ENCODE peak calls at places on chromosomes 16 and 17, in nine cellular contexts. One of them, this sample, is unnamed. For H3K4me1, the result is how much of the 10 kb centered on the place peaks cover.

GRCh38 chr17:8481089-8481488 is 45.4 kb downstream of the NDEL1 start:
- DNase-seq in HepG2: no peak
- DNase-seq in trophoblast cell: peak
- DNase-seq in tibial nerve: no peak
- DNase-seq in uterus: no peak
- DNase-seq in osteoblast: no peak
- DNase-seq in sigmoid colon: no peak
- DNase-seq in cardiac muscle cell: no peak
- DNase-seq in heart right ventricle: no peak
- DNase-seq in this sample: peak

GRCh38 chr16:80852261-80852872 is 48.0 kb upstream of the CDYL2 start:
- DNase-seq in HepG2: peak
- DNase-seq in sigmoid colon: no peak
- DNase-seq in heart right ventricle: no peak
- DNase-seq in osteoblast: no peak
- DNase-seq in cardiac muscle cell: peak
- DNase-seq in trophoblast cell: peak
- DNase-seq in uterus: no peak
- DNase-seq in tibial nerve: no peak
- DNase-seq in this sample: no peak

GRCh38 chr17:44995602-44996001 is 27.5 kb upstream of the C1QL1 start:
- DNase-seq in osteoblast: peak
- DNase-seq in heart right ventricle: peak
- DNase-seq in tibial nerve: no peak
- DNase-seq in trophoblast cell: no peak
- DNase-seq in sigmoid colon: no peak
- DNase-seq in cardiac muscle cell: no peak
- DNase-seq in uterus: no peak
- DNase-seq in HepG2: no peak
- DNase-seq in this sample: no peak

GRCh38 chr16:73058616-73059409 is 10.9 kb upstream of the ZFHX3 start:
- DNase-seq in sigmoid colon: peak
- DNase-seq in tibial nerve: no peak
- DNase-seq in cardiac muscle cell: peak
- DNase-seq in trophoblast cell: peak
- DNase-seq in osteoblast: peak
- DNase-seq in uterus: no peak
- DNase-seq in HepG2: no peak
- DNase-seq in heart right ventricle: peak
- DNase-seq in this sample: peak

GRCh38 chr16:82329504-82330192 is 159.6 kb upstream of the MPHOSPH6 start:
- DNase-seq in cardiac muscle cell: no peak
- DNase-seq in tibial nerve: no peak
- DNase-seq in HepG2: peak
- DNase-seq in heart right ventricle: no peak
- DNase-seq in trophoblast cell: no peak
- DNase-seq in uterus: no peak
- DNase-seq in osteoblast: no peak
- DNase-seq in sigmoid colon: no peak
- DNase-seq in this sample: no peak

GRCh38 chr17:38751144-38751802 is 1.3 kb upstream of the PSMB3 start:
- DNase-seq in uterus: no peak
- DNase-seq in tibial nerve: no peak
- DNase-seq in cardiac muscle cell: peak
- DNase-seq in heart right ventricle: no peak
- DNase-seq in trophoblast cell: no peak
- DNase-seq in HepG2: no peak
- DNase-seq in sigmoid colon: no peak
- DNase-seq in osteoblast: peak
- DNase-seq in this sample: no peak

GRCh38 chr16:27431773-27432599 is 30.0 kb downstream of the IL21R start:
- DNase-seq in osteoblast: no peak
- DNase-seq in HepG2: no peak
- DNase-seq in tibial nerve: no peak
- DNase-seq in uterus: no peak
- DNase-seq in cardiac muscle cell: no peak
- DNase-seq in heart right ventricle: peak
- DNase-seq in trophoblast cell: peak
- DNase-seq in sigmoid colon: peak
- DNase-seq in this sample: peak

GRCh38 chr17:69232650-69233049 is 4.0 kb upstream of the ABCA10 start:
- DNase-seq in cardiac muscle cell: no peak
- DNase-seq in trophoblast cell: no peak
- DNase-seq in heart right ventricle: no peak
- DNase-seq in tibial nerve: no peak
- DNase-seq in osteoblast: no peak
- DNase-seq in HepG2: no peak
- DNase-seq in uterus: no peak
- DNase-seq in sigmoid colon: no peak
- DNase-seq in this sample: no peak

GRCh38 chr16:4263504-4264436 is 9.1 kb downstream of the TFAP4 start:
- DNase-seq in uterus: peak
- DNase-seq in cardiac muscle cell: peak
- DNase-seq in heart right ventricle: peak
- DNase-seq in trophoblast cell: peak
- DNase-seq in HepG2: peak
- DNase-seq in osteoblast: peak
- DNase-seq in tibial nerve: peak
- DNase-seq in sigmoid colon: peak
- DNase-seq in this sample: peak

GRCh38 chr17:45127583-45128300 is 4.6 kb downstream of the PLCD3 start:
- DNase-seq in heart right ventricle: peak
- DNase-seq in sigmoid colon: peak
- DNase-seq in cardiac muscle cell: peak
- DNase-seq in tibial nerve: peak
- DNase-seq in trophoblast cell: peak
- DNase-seq in HepG2: peak
- DNase-seq in uterus: peak
- DNase-seq in osteoblast: peak
- DNase-seq in this sample: no peak

GRCh38 chr16:78444-79145 is 570 bp downstream of the MPG start:
- DNase-seq in tibial nerve: no peak
- DNase-seq in cardiac muscle cell: peak
- DNase-seq in heart right ventricle: no peak
- DNase-seq in uterus: no peak
- DNase-seq in HepG2: no peak
- DNase-seq in trophoblast cell: peak
- DNase-seq in sigmoid colon: peak
- DNase-seq in osteoblast: peak
- DNase-seq in this sample: no peak

GRCh38 chr16:80670170-80670865 is 129.5 kb downstream of the DYNLRB2 start:
- DNase-seq in sigmoid colon: no peak
- DNase-seq in uterus: no peak
- DNase-seq in cardiac muscle cell: no peak
- DNase-seq in HepG2: no peak
- DNase-seq in tibial nerve: no peak
- DNase-seq in osteoblast: no peak
- DNase-seq in trophoblast cell: no peak
- DNase-seq in heart right ventricle: no peak
- DNase-seq in this sample: no peak

GRCh38 chr17:29687601-29688000 is 64.9 kb upstream of the CORO6 start:
- DNase-seq in HepG2: no peak
- DNase-seq in trophoblast cell: no peak
- DNase-seq in cardiac muscle cell: peak
- DNase-seq in uterus: no peak
- DNase-seq in tibial nerve: no peak
- DNase-seq in osteoblast: no peak
- DNase-seq in heart right ventricle: peak
- DNase-seq in sigmoid colon: no peak
- DNase-seq in this sample: no peak

GRCh38 chr17:29108806-29109476 is 66.0 kb downstream of the PIPOX start:
- DNase-seq in cardiac muscle cell: no peak
- DNase-seq in HepG2: no peak
- DNase-seq in trophoblast cell: no peak
- DNase-seq in osteoblast: no peak
- DNase-seq in uterus: no peak
- DNase-seq in tibial nerve: no peak
- DNase-seq in heart right ventricle: no peak
- DNase-seq in sigmoid colon: no peak
- DNase-seq in this sample: no peak

GRCh38 chr16:53518550-53519416 is 15.8 kb upstream of the AKTIP start:
- DNase-seq in uterus: peak
- DNase-seq in osteoblast: no peak
- DNase-seq in tibial nerve: no peak
- DNase-seq in cardiac muscle cell: peak
- DNase-seq in trophoblast cell: peak
- DNase-seq in HepG2: no peak
- DNase-seq in heart right ventricle: peak
- DNase-seq in sigmoid colon: no peak
- DNase-seq in this sample: no peak

GRCh38 chr16:86432048-86432447 is 78.3 kb upstream of the FOXF1 start:
- DNase-seq in osteoblast: no peak
- DNase-seq in HepG2: no peak
- DNase-seq in uterus: no peak
- DNase-seq in heart right ventricle: no peak
- DNase-seq in tibial nerve: no peak
- DNase-seq in trophoblast cell: no peak
- DNase-seq in sigmoid colon: no peak
- DNase-seq in cardiac muscle cell: no peak
- DNase-seq in this sample: no peak

GRCh38 chr17:68511671-68512246 is 471 bp upstream of the PRKAR1A start:
- DNase-seq in trophoblast cell: peak
- DNase-seq in uterus: peak
- DNase-seq in sigmoid colon: peak
- DNase-seq in heart right ventricle: peak
- DNase-seq in HepG2: peak
- DNase-seq in cardiac muscle cell: peak
- DNase-seq in osteoblast: peak
- DNase-seq in tibial nerve: peak
- DNase-seq in this sample: peak

GRCh38 chr17:58219789-58220183 is 731 bp upstream of the MKS1 start:
- DNase-seq in sigmoid colon: no peak
- DNase-seq in heart right ventricle: no peak
- DNase-seq in cardiac muscle cell: no peak
- DNase-seq in tibial nerve: no peak
- DNase-seq in uterus: no peak
- DNase-seq in trophoblast cell: peak
- DNase-seq in HepG2: peak
- DNase-seq in osteoblast: no peak
- DNase-seq in this sample: no peak

DNA sequence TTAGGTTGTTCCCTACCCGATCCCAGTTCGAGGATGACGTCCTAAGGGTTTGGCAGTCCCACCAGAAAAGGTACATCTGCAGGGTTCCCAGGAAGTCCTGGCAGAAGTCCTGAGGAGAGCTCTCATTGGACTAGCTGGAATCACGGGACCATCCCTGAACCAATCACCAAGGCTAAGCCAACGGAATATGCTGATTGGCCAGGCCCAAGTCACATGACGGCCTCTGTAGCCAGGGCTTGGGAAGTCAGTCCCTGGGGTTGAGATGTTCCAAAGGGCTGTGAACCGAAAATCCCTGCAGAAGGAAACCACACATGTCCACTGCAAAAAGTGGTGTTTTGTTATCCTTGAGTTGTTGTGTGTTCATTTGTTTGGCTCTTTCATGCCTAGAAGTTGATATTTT is 68.2 kb upstream of the ZNF423 start:
- DNase-seq in trophoblast cell: no peak
- DNase-seq in osteoblast: peak
- DNase-seq in tibial nerve: no peak
- DNase-seq in sigmoid colon: peak
- DNase-seq in HepG2: no peak
- DNase-seq in uterus: no peak
- DNase-seq in cardiac muscle cell: no peak
- DNase-seq in heart right ventricle: no peak
- DNase-seq in this sample: no peak
- H3K4me3 ChIP-seq in trophoblast cell: no peak
- H3K4me3 ChIP-seq in osteoblast: no peak
- H3K4me3 ChIP-seq in tibial nerve: no peak
- H3K4me3 ChIP-seq in sigmoid colon: no peak
- H3K4me3 ChIP-seq in HepG2: no peak
- H3K4me3 ChIP-seq in uterus: no peak
- H3K4me3 ChIP-seq in cardiac muscle cell: no peak
- H3K4me3 ChIP-seq in heart right ventricle: no peak
- H3K4me3 ChIP-seq in this sample: no peak

DNA sequence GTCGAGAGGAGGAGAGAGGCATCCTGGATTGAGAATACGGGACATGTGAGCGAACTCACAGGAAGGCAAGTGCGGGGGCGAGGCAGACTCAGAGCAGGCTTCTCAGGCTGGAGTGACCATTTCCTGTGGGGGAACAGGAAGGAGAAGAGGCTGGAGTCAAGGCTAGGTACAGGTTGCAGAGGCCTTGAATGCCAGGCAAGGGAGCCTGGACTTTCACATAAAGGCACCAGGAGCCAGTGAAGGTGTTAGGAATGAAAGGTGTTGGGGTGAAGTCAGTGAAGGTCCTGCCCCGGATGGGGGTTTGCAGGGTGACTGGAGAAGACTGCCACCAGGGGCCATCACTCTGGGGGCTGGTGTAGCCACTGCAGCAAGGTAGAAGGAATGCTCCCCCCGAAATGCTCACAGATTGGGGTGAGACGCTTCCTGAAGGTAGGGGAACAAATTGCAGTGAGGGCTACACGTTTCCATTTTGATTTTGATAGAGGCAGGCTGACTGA is 5.3 kb upstream of the GPRC5C start:
- DNase-seq in tibial nerve: no peak
- DNase-seq in uterus: no peak
- DNase-seq in sigmoid colon: no peak
- DNase-seq in heart right ventricle: no peak
- DNase-seq in trophoblast cell: no peak
- DNase-seq in HepG2: no peak
- DNase-seq in osteoblast: peak
- DNase-seq in cardiac muscle cell: peak
- DNase-seq in this sample: no peak
- H3K4me1 ChIP-seq in tibial nerve: under half
- H3K4me1 ChIP-seq in uterus: under half
- H3K4me1 ChIP-seq in sigmoid colon: under half
- H3K4me1 ChIP-seq in heart right ventricle: under half
- H3K4me1 ChIP-seq in trophoblast cell: under half
- H3K4me1 ChIP-seq in HepG2: half or more
- H3K4me1 ChIP-seq in osteoblast: under half
- H3K4me1 ChIP-seq in cardiac muscle cell: under half
- H3K4me1 ChIP-seq in this sample: under half

DNA sequence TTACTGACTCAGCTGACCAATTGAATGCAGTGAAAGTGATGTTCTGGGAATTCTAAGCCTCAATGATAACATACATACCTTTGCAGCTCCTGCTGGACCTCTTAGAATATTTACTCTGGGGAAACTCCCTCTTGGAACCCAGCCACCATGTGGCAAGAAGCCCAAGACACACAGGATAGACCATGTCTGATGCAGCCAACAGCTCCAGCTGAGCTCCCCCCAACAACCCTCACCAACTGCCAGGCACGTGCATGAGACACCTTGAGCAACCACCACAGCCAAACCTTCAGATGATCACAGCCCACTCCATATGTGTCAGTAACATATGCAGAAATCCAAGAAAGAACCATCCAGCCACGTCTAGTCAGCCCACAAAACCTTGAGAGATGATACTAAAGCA is 53.0 kb downstream of the XYLT1 start:
- DNase-seq in uterus: no peak
- DNase-seq in cardiac muscle cell: no peak
- DNase-seq in osteoblast: no peak
- DNase-seq in trophoblast cell: no peak
- DNase-seq in HepG2: no peak
- DNase-seq in sigmoid colon: no peak
- DNase-seq in heart right ventricle: no peak
- DNase-seq in tibial nerve: no peak
- DNase-seq in this sample: no peak
- H3K4me3 ChIP-seq in uterus: no peak
- H3K4me3 ChIP-seq in cardiac muscle cell: no peak
- H3K4me3 ChIP-seq in osteoblast: no peak
- H3K4me3 ChIP-seq in trophoblast cell: no peak
- H3K4me3 ChIP-seq in HepG2: no peak
- H3K4me3 ChIP-seq in sigmoid colon: no peak
- H3K4me3 ChIP-seq in heart right ventricle: no peak
- H3K4me3 ChIP-seq in tibial nerve: no peak
- H3K4me3 ChIP-seq in this sample: no peak

GRCh38 chr16:12361016-12361415 is 384.5 kb downstream of the SNX29 start:
- DNase-seq in sigmoid colon: no peak
- DNase-seq in HepG2: no peak
- DNase-seq in heart right ventricle: no peak
- DNase-seq in uterus: no peak
- DNase-seq in osteoblast: no peak
- DNase-seq in tibial nerve: no peak
- DNase-seq in cardiac muscle cell: no peak
- DNase-seq in trophoblast cell: no peak
- DNase-seq in this sample: no peak
- H3K4me1 ChIP-seq in sigmoid colon: under half
- H3K4me1 ChIP-seq in HepG2: under half
- H3K4me1 ChIP-seq in heart right ventricle: under half
- H3K4me1 ChIP-seq in uterus: under half
- H3K4me1 ChIP-seq in osteoblast: under half
- H3K4me1 ChIP-seq in tibial nerve: under half
- H3K4me1 ChIP-seq in cardiac muscle cell: under half
- H3K4me1 ChIP-seq in trophoblast cell: under half
- H3K4me1 ChIP-seq in this sample: under half

This sample was measured in upper lobe of right lung.